ENCODE peak calls at places on chromosomes 6 and 20, in four cellular contexts. One of them, this sample, is unnamed.
A peak's percentile ranks its signal among the peaks of the same experiment; 100 is the strongest.

GRCh38 chr20:47927385-47927851 is 142.1 kb upstream of the SULF2 start:
- DNase-seq in psoas muscle: no peak
- DNase-seq in tibial artery: no peak
- DNase-seq in pancreas: no peak
- DNase-seq in this sample: no peak

GRCh38 chr6:22636450-22636849 is 67.1 kb downstream of the HDGFL1 start:
- DNase-seq in tibial artery: no peak
- DNase-seq in pancreas: no peak
- DNase-seq in psoas muscle: no peak
- DNase-seq in this sample: no peak

GRCh38 chr6:80145509-80145908 is 39.0 kb downstream of the BCKDHB start:
- DNase-seq in tibial artery: no peak
- DNase-seq in psoas muscle: no peak
- DNase-seq in pancreas: no peak
- DNase-seq in this sample: no peak

GRCh38 chr6:118252474-118252873 is 295.6 kb upstream of the PLN start:
- DNase-seq in pancreas: no peak
- DNase-seq in tibial artery: no peak
- DNase-seq in psoas muscle: no peak
- DNase-seq in this sample: no peak

GRCh38 chr6:3291346-3291745 is 32.6 kb downstream of the PSMG4 start:
- DNase-seq in psoas muscle: no peak
- DNase-seq in pancreas: no peak
- DNase-seq in tibial artery: peak; percentile 2
- DNase-seq in this sample: no peak

GRCh38 chr20:63737690-63737939 is 1.2 kb downstream of the LIME1 start:
- DNase-seq in pancreas: no peak
- DNase-seq in tibial artery: peak; percentile 57
- DNase-seq in psoas muscle: no peak
- DNase-seq in this sample: no peak

GRCh38 chr20:57632286-57632685 is 12.1 kb upstream of the ZBP1 start:
- DNase-seq in pancreas: no peak
- DNase-seq in tibial artery: no peak
- DNase-seq in psoas muscle: no peak
- DNase-seq in this sample: no peak

GRCh38 chr6:128500017-128500416 is 20.4 kb downstream of the PTPRK start:
- DNase-seq in pancreas: no peak
- DNase-seq in tibial artery: no peak
- DNase-seq in psoas muscle: no peak
- DNase-seq in this sample: no peak

GRCh38 chr6:7489376-7489775 is 52.1 kb upstream of the DSP start:
- DNase-seq in pancreas: no peak
- DNase-seq in tibial artery: no peak
- DNase-seq in psoas muscle: no peak
- DNase-seq in this sample: no peak

GRCh38 chr20:55561259-55561658 is 444.1 kb downstream of the CBLN4 start:
- DNase-seq in pancreas: no peak
- DNase-seq in psoas muscle: no peak
- DNase-seq in tibial artery: no peak
- DNase-seq in this sample: no peak

GRCh38 chr20:52064936-52065335 is 126.6 kb downstream of the ZFP64 start:
- DNase-seq in tibial artery: no peak
- DNase-seq in pancreas: no peak
- DNase-seq in psoas muscle: no peak
- DNase-seq in this sample: no peak

DNA sequence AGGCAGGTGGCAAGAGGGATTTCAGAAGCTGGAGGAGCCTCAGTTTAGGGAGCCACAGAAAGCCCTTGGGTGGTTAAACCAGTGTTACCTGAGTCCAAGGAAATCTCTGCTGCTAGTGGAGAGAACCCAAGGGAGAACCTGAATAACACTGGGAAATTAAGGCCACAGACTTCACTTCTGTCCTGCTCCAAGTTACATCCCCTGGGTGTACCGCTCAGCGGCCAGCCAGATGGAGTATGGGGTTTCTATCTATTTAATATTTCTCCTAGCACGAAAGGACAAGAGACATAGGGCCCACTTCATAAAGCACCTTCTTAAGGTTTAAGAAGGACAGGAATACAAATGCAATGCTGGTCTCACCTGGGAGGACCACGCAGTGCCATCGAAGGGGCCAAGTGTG is 5.8 kb upstream of the CNKSR3 start:
- DNase-seq in tibial artery: no peak
- DNase-seq in psoas muscle: no peak
- DNase-seq in pancreas: no peak
- DNase-seq in this sample: no peak
- H3K4me3 ChIP-seq in tibial artery: peak overlapping the region; percentile 16
- H3K4me3 ChIP-seq in psoas muscle: peak overlapping the region; percentile 45
- H3K4me3 ChIP-seq in pancreas: no peak overlapping the region
- H3K4me3 ChIP-seq in this sample: peak overlapping the region; percentile 33

GRCh38 chr20:31278178-31278577 is 20.7 kb downstream of the DEFB115 start:
- DNase-seq in tibial artery: no peak
- DNase-seq in pancreas: no peak
- DNase-seq in psoas muscle: no peak
- DNase-seq in this sample: no peak

GRCh38 chr20:31274441-31274840 is 17.0 kb downstream of the DEFB115 start:
- DNase-seq in pancreas: no peak
- DNase-seq in tibial artery: no peak
- DNase-seq in psoas muscle: no peak
- DNase-seq in this sample: no peak
- TF ChIP-seq CTCF in pancreas: no peak
- TF ChIP-seq CTCF in tibial artery: no peak
- TF ChIP-seq CTCF in psoas muscle: no peak
- TF ChIP-seq CTCF in this sample: no peak

GRCh38 chr6:157064502-157064901 is 258.8 kb downstream of the TMEM242 start:
- DNase-seq in pancreas: no peak
- DNase-seq in psoas muscle: no peak
- DNase-seq in tibial artery: no peak
- DNase-seq in this sample: no peak
- H3K4me1 ChIP-seq in pancreas: peaks cover 16% of the 10 kb centered on the region
- H3K4me1 ChIP-seq in psoas muscle: peaks cover 39% of the 10 kb centered on the region
- H3K4me1 ChIP-seq in tibial artery: peaks cover 17% of the 10 kb centered on the region
- H3K4me1 ChIP-seq in this sample: peaks cover 37% of the 10 kb centered on the region

GRCh38 chr6:32895006-32895345 is 41.0 kb downstream of the PSMB9 start:
- DNase-seq in psoas muscle: peak; percentile 41
- DNase-seq in tibial artery: no peak
- DNase-seq in pancreas: no peak
- DNase-seq in this sample: no peak

GRCh38 chr6:32888576-32888975 is 34.6 kb downstream of the PSMB9 start:
- DNase-seq in tibial artery: no peak
- DNase-seq in psoas muscle: no peak
- DNase-seq in pancreas: no peak
- DNase-seq in this sample: no peak

DNA sequence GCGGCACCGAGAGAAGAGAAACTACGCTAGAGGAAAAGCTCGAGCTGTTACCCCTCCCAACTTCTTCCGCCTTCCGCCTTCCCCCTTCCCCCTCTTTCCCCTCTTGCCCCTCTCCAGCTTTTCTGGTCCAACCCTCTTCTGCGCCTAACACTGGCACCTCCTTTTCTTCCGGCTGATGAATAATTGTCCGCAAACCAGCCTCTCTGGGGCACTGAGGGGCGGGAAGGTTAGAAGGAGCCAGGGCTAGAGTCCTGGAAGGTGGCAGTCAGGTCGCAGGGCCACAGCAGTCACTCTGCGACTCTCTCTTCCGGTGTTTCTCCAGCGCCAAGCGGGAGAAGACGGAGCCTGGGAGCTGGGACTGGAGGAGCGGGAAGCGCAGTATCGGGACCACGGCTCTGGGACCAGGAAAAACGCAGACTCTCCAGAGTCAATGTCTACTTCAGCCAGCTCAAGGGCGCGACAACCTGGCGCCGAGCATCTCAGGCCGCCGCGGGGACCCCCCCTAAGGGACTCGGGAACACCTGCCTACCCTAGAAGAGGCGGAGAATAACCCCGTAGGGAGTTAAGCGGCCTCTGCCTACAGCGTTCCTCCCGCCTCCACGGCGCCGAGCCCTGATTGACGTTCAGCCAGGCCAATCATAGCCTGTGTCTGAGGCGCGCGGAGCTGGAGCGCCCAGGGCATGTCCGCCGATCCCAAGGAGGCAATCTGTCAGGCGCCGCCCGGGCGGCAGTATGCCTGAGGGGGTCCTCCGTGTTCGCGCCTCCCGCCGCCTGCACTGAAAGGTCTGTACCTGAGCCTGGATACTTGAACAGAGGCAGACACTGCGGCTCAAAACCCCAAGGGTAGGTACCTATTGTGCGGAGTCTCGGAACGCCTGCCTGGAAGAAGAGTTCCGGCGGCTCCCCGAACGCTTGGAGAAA is 40.4 kb downstream of the PSMB9 start:
- DNase-seq in tibial artery: peak; percentile 95
- DNase-seq in psoas muscle: peak; percentile 95
- DNase-seq in pancreas: peak; percentile 94
- DNase-seq in this sample: peak; percentile 95
- H3K4me3 ChIP-seq in tibial artery: peak overlapping the region; percentile 61
- H3K4me3 ChIP-seq in psoas muscle: peak overlapping the region; percentile 72
- H3K4me3 ChIP-seq in pancreas: peak overlapping the region; percentile 61
- H3K4me3 ChIP-seq in this sample: peak overlapping the region; percentile 67

DNA sequence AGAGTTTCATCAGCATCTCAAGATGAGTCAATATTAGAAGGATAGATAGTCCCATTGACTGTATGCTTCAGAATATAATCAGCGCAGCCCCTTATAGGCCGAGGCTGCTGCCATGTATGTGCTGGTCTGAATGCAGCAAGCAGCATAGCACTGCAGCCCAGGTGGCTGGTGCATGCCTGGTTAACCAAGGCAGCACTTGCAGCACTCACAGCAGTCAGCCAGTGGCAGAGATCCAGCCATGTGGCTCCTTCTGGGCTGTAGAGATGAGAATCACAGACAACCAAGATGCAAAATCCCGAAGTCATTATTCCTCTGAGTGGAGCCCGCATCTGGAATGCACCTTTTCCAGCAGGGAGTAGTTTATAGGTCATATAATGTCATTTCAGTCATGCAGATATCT is 251.9 kb downstream of the UST start:
- DNase-seq in pancreas: no peak
- DNase-seq in tibial artery: no peak
- DNase-seq in psoas muscle: no peak
- DNase-seq in this sample: no peak
- TF ChIP-seq CTCF in pancreas: no peak
- TF ChIP-seq CTCF in tibial artery: no peak
- TF ChIP-seq CTCF in psoas muscle: no peak
- TF ChIP-seq CTCF in this sample: no peak

DNA sequence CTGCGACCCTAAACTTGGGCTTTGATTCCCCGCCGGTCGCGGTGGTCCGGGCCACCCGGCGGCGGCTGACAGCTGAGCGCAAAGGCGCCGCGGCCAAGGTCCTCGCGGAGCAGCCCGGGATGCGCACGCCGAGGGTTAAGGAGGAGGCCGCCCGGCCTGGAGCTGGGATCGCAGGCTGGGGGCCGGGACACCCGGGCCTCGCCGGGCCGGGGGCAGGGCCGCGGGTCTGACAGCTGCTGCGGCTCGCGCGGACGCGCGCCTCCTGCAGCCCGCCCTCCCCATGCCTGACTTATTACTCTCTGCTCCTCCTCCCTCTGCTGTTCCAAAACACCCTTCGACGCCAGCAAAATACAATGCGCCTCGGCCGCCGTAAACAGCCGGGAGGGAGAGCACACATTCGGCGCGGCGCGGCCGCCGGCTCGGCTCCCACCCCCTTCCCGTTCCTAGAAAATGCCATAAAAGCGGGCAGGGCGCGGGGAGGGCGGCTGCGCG is 743 bp downstream of the BACH2 start:
- DNase-seq in psoas muscle: peak; percentile 88
- DNase-seq in pancreas: peak; percentile 56
- DNase-seq in tibial artery: peak; percentile 80
- DNase-seq in this sample: peak; percentile 76
- H3K4me1 ChIP-seq in psoas muscle: peaks cover 19% of the 10 kb centered on the region
- H3K4me1 ChIP-seq in pancreas: peaks cover 9% of the 10 kb centered on the region
- H3K4me1 ChIP-seq in tibial artery: peaks cover 25% of the 10 kb centered on the region
- H3K4me1 ChIP-seq in this sample: no peaks in the 10 kb centered on the region

GRCh38 chr6:41529970-41530369 is 16.2 kb upstream of the FOXP4 start:
- DNase-seq in pancreas: no peak
- DNase-seq in psoas muscle: no peak
- DNase-seq in tibial artery: no peak
- DNase-seq in this sample: no peak

GRCh38 chr6:41531016-41531415 is 15.2 kb upstream of the FOXP4 start:
- DNase-seq in tibial artery: no peak
- DNase-seq in psoas muscle: no peak
- DNase-seq in pancreas: no peak
- DNase-seq in this sample: no peak

GRCh38 chr6:41529049-41529448 is 17.1 kb upstream of the FOXP4 start:
- DNase-seq in pancreas: no peak
- DNase-seq in tibial artery: no peak
- DNase-seq in psoas muscle: no peak
- DNase-seq in this sample: no peak

GRCh38 chr6:41530476-41530875 is 15.7 kb upstream of the FOXP4 start:
- DNase-seq in tibial artery: no peak
- DNase-seq in pancreas: no peak
- DNase-seq in psoas muscle: no peak
- DNase-seq in this sample: no peak

GRCh38 chr6:41531591-41532582 is 14.3 kb upstream of the FOXP4 start:
- DNase-seq in pancreas: no peak
- DNase-seq in tibial artery: no peak
- DNase-seq in psoas muscle: no peak
- DNase-seq in this sample: no peak
- H3K4me3 ChIP-seq in pancreas: no peak overlapping the region
- H3K4me3 ChIP-seq in tibial artery: no peak overlapping the region
- H3K4me3 ChIP-seq in psoas muscle: peak overlapping the region; percentile 2
- H3K4me3 ChIP-seq in this sample: peak overlapping the region; percentile 8

GRCh38 chr6:112433457-112433856 is 86.3 kb downstream of the RFPL4B start:
- DNase-seq in tibial artery: no peak
- DNase-seq in pancreas: no peak
- DNase-seq in psoas muscle: no peak
- DNase-seq in this sample: no peak

GRCh38 chr6:112428477-112428876 is 81.3 kb downstream of the RFPL4B start:
- DNase-seq in pancreas: no peak
- DNase-seq in psoas muscle: no peak
- DNase-seq in tibial artery: no peak
- DNase-seq in this sample: no peak

GRCh38 chr6:112432853-112433252 is 85.7 kb downstream of the RFPL4B start:
- DNase-seq in psoas muscle: no peak
- DNase-seq in pancreas: no peak
- DNase-seq in tibial artery: no peak
- DNase-seq in this sample: no peak

GRCh38 chr6:112431803-112432202 is 84.7 kb downstream of the RFPL4B start:
- DNase-seq in pancreas: no peak
- DNase-seq in tibial artery: no peak
- DNase-seq in psoas muscle: no peak
- DNase-seq in this sample: no peak

DNA sequence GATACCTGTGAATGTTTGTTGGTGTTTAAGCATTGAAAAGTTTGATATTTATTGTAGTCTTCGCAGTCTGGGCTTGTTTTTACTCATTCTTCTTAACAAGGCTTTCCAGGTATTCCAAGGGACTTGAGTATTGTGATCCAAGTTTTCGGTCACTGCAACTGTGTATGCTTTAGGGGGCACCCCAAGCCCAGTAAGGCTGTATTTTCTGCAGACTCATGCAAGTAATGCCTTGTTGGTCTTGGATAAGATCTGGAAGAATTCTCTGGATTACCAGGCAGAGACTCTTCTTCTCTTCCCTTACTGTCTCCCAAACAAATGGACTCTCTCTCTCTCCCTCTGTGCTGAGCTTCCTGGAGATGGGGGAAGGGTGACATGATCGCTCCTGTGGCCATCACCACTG is 82.1 kb downstream of the RFPL4B start:
- DNase-seq in pancreas: no peak
- DNase-seq in tibial artery: no peak
- DNase-seq in psoas muscle: no peak
- DNase-seq in this sample: no peak
- TF ChIP-seq CTCF in pancreas: no peak
- TF ChIP-seq CTCF in tibial artery: peak; percentile 14
- TF ChIP-seq CTCF in psoas muscle: no peak
- TF ChIP-seq CTCF in this sample: no peak

This sample was measured in heart right ventricle.